ENCODE peak calls at places on chromosomes 3 and 15, in seven cellular contexts. One of them, this sample, is unnamed.
A peak's percentile ranks its signal among the peaks of the same experiment; 100 is the strongest.

GRCh38 chr3:123535580-123535979 is 49.3 kb downstream of the HACD2 start:
- DNase-seq in fibroblast of the aortic adventitia: peak; percentile 38
- DNase-seq in choroid plexus epithelial cell: peak; percentile 62
- DNase-seq in mammary epithelial cell: peak; percentile 72
- DNase-seq in HepG2: no peak
- DNase-seq in SJSA1: peak; percentile 20
- DNase-seq in fibroblast of lung: peak; percentile 9
- DNase-seq in this sample: peak; percentile 36

GRCh38 chr15:67822537-67823370 is 2.6 kb upstream of the SKOR1 start:
- DNase-seq in HepG2: no peak
- DNase-seq in SJSA1: no peak
- DNase-seq in fibroblast of the aortic adventitia: no peak
- DNase-seq in choroid plexus epithelial cell: no peak
- DNase-seq in fibroblast of lung: no peak
- DNase-seq in mammary epithelial cell: no peak
- DNase-seq in this sample: no peak

GRCh38 chr15:63233667-63234419 is 43.6 kb upstream of the APH1B start:
- DNase-seq in fibroblast of the aortic adventitia: peak; percentile 91
- DNase-seq in fibroblast of lung: peak; percentile 93
- DNase-seq in choroid plexus epithelial cell: peak; percentile 96
- DNase-seq in mammary epithelial cell: no peak
- DNase-seq in SJSA1: peak; percentile 71
- DNase-seq in HepG2: peak; percentile 33
- DNase-seq in this sample: peak; percentile 90

GRCh38 chr3:171334465-171334811 is 125.8 kb downstream of the TNIK start:
- DNase-seq in choroid plexus epithelial cell: no peak
- DNase-seq in SJSA1: no peak
- DNase-seq in HepG2: no peak
- DNase-seq in fibroblast of lung: no peak
- DNase-seq in mammary epithelial cell: no peak
- DNase-seq in fibroblast of the aortic adventitia: peak; percentile 51
- DNase-seq in this sample: no peak

GRCh38 chr3:167882057-167882667 is 146.6 kb downstream of the SERPINI1 start:
- DNase-seq in fibroblast of the aortic adventitia: peak; percentile 77
- DNase-seq in HepG2: peak; percentile 30
- DNase-seq in choroid plexus epithelial cell: peak; percentile 77
- DNase-seq in mammary epithelial cell: peak; percentile 19
- DNase-seq in SJSA1: peak; percentile 14
- DNase-seq in fibroblast of lung: peak; percentile 79
- DNase-seq in this sample: peak; percentile 69

GRCh38 chr15:67064607-67065530 is 533 bp upstream of the SMAD3 start:
- DNase-seq in SJSA1: peak; percentile 83
- DNase-seq in choroid plexus epithelial cell: no peak
- DNase-seq in HepG2: peak; percentile 67
- DNase-seq in fibroblast of lung: no peak
- DNase-seq in fibroblast of the aortic adventitia: no peak
- DNase-seq in mammary epithelial cell: no peak
- DNase-seq in this sample: no peak

GRCh38 chr15:34644061-34644460 is 60.6 kb upstream of the GOLGA8B start:
- DNase-seq in HepG2: no peak
- DNase-seq in SJSA1: peak; percentile 67
- DNase-seq in choroid plexus epithelial cell: peak; percentile 99
- DNase-seq in fibroblast of the aortic adventitia: peak; percentile 56
- DNase-seq in mammary epithelial cell: peak; percentile 56
- DNase-seq in fibroblast of lung: peak; percentile 87
- DNase-seq in this sample: peak; percentile 80

GRCh38 chr15:25641762-25642161 is 202.9 kb upstream of the UBE3A start:
- DNase-seq in mammary epithelial cell: no peak
- DNase-seq in choroid plexus epithelial cell: no peak
- DNase-seq in HepG2: no peak
- DNase-seq in fibroblast of the aortic adventitia: no peak
- DNase-seq in SJSA1: peak; percentile 46
- DNase-seq in fibroblast of lung: no peak
- DNase-seq in this sample: no peak

GRCh38 chr3:185335799-185336198 is 27.1 kb upstream of the MAP3K13 start:
- DNase-seq in mammary epithelial cell: peak; percentile 89
- DNase-seq in fibroblast of the aortic adventitia: peak; percentile 21
- DNase-seq in fibroblast of lung: no peak
- DNase-seq in HepG2: peak; percentile 86
- DNase-seq in choroid plexus epithelial cell: peak; percentile 73
- DNase-seq in SJSA1: no peak
- DNase-seq in this sample: peak; percentile 18

GRCh38 chr3:129441782-129442181 is 1.8 kb downstream of the IFT122 start:
- DNase-seq in HepG2: no peak
- DNase-seq in fibroblast of the aortic adventitia: peak; percentile 71
- DNase-seq in mammary epithelial cell: no peak
- DNase-seq in fibroblast of lung: peak; percentile 77
- DNase-seq in SJSA1: peak; percentile 28
- DNase-seq in choroid plexus epithelial cell: peak; percentile 71
- DNase-seq in this sample: peak; percentile 70

GRCh38 chr3:60609446-60609845 is 641.8 kb downstream of the FHIT start:
- DNase-seq in fibroblast of lung: no peak
- DNase-seq in SJSA1: peak; percentile 59
- DNase-seq in fibroblast of the aortic adventitia: no peak
- DNase-seq in HepG2: no peak
- DNase-seq in choroid plexus epithelial cell: peak; percentile 12
- DNase-seq in mammary epithelial cell: no peak
- DNase-seq in this sample: no peak

DNA sequence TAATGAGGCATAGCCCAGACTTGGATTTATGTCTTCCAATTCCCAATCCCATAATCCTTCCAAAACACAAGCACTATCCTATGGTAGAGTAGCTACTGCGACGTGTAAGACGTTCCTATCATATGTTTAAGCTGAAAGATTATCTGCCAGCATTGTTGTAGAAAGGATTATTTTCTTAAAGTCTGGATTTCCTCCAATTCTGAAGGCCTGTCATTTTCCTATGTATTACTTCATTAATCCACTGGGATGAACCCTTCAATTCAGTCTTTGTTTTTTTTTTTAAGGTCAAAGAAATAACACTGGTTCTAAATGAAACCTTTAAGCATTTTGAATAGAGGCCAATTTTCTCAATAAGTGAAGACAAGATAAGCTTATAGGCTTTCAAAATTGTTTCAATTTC is 289.0 kb downstream of the SLC9A9 start:
- DNase-seq in SJSA1: no peak
- DNase-seq in fibroblast of the aortic adventitia: no peak
- DNase-seq in choroid plexus epithelial cell: no peak
- DNase-seq in mammary epithelial cell: no peak
- DNase-seq in HepG2: no peak
- DNase-seq in fibroblast of lung: peak; percentile 31
- DNase-seq in this sample: no peak
- H3K4me3 ChIP-seq in SJSA1: no peak overlapping the region
- H3K4me3 ChIP-seq in fibroblast of the aortic adventitia: no peak overlapping the region
- H3K4me3 ChIP-seq in choroid plexus epithelial cell: no peak overlapping the region
- H3K4me3 ChIP-seq in mammary epithelial cell: no peak overlapping the region
- H3K4me3 ChIP-seq in HepG2: no peak overlapping the region
- H3K4me3 ChIP-seq in fibroblast of lung: no peak overlapping the region
- H3K4me3 ChIP-seq in this sample: no peak overlapping the region

GRCh38 chr3:39147711-39148115 is 5.7 kb downstream of the CSRNP1 start:
- DNase-seq in fibroblast of lung: peak; percentile 42
- DNase-seq in mammary epithelial cell: no peak
- DNase-seq in choroid plexus epithelial cell: peak; percentile 67
- DNase-seq in HepG2: no peak
- DNase-seq in SJSA1: peak; percentile 57
- DNase-seq in fibroblast of the aortic adventitia: no peak
- DNase-seq in this sample: peak; percentile 76

GRCh38 chr3:39149498-39150169 is 3.8 kb downstream of the CSRNP1 start:
- DNase-seq in fibroblast of the aortic adventitia: no peak
- DNase-seq in SJSA1: no peak
- DNase-seq in HepG2: no peak
- DNase-seq in fibroblast of lung: no peak
- DNase-seq in mammary epithelial cell: no peak
- DNase-seq in choroid plexus epithelial cell: no peak
- DNase-seq in this sample: no peak

GRCh38 chr3:39149059-39149455 is 4.3 kb downstream of the CSRNP1 start:
- DNase-seq in mammary epithelial cell: no peak
- DNase-seq in fibroblast of the aortic adventitia: no peak
- DNase-seq in SJSA1: no peak
- DNase-seq in choroid plexus epithelial cell: peak; percentile 48
- DNase-seq in HepG2: no peak
- DNase-seq in fibroblast of lung: no peak
- DNase-seq in this sample: no peak

GRCh38 chr3:39147374-39147709 is 6.0 kb downstream of the CSRNP1 start:
- DNase-seq in choroid plexus epithelial cell: no peak
- DNase-seq in HepG2: no peak
- DNase-seq in fibroblast of lung: no peak
- DNase-seq in SJSA1: no peak
- DNase-seq in mammary epithelial cell: no peak
- DNase-seq in fibroblast of the aortic adventitia: no peak
- DNase-seq in this sample: no peak

GRCh38 chr3:39148116-39149058 is 5.0 kb downstream of the CSRNP1 start:
- DNase-seq in fibroblast of lung: peak; percentile 23
- DNase-seq in choroid plexus epithelial cell: peak; percentile 83
- DNase-seq in HepG2: no peak
- DNase-seq in SJSA1: no peak
- DNase-seq in fibroblast of the aortic adventitia: no peak
- DNase-seq in mammary epithelial cell: no peak
- DNase-seq in this sample: peak; percentile 89
- H3K4me3 ChIP-seq in fibroblast of lung: no peak overlapping the region
- H3K4me3 ChIP-seq in choroid plexus epithelial cell: no peak overlapping the region
- H3K4me3 ChIP-seq in HepG2: peak overlapping the region; percentile 6
- H3K4me3 ChIP-seq in SJSA1: no peak overlapping the region
- H3K4me3 ChIP-seq in fibroblast of the aortic adventitia: no peak overlapping the region
- H3K4me3 ChIP-seq in mammary epithelial cell: no peak overlapping the region
- H3K4me3 ChIP-seq in this sample: peak overlapping the region; percentile 39

GRCh38 chr3:98900265-98901031 is 1.0 kb downstream of the DCBLD2 start:
- DNase-seq in fibroblast of the aortic adventitia: no peak
- DNase-seq in fibroblast of lung: no peak
- DNase-seq in HepG2: no peak
- DNase-seq in mammary epithelial cell: no peak
- DNase-seq in choroid plexus epithelial cell: no peak
- DNase-seq in SJSA1: no peak
- DNase-seq in this sample: no peak
- H3K4me3 ChIP-seq in fibroblast of the aortic adventitia: peak overlapping the region; percentile 92
- H3K4me3 ChIP-seq in fibroblast of lung: peak overlapping the region; percentile 87
- H3K4me3 ChIP-seq in HepG2: peak overlapping the region; percentile 88
- H3K4me3 ChIP-seq in mammary epithelial cell: peak overlapping the region; percentile 93
- H3K4me3 ChIP-seq in choroid plexus epithelial cell: peak overlapping the region; percentile 94
- H3K4me3 ChIP-seq in SJSA1: peak overlapping the region; percentile 98
- H3K4me3 ChIP-seq in this sample: peak overlapping the region; percentile 84

GRCh38 chr15:51237816-51238215 is 100.6 kb downstream of the CYP19A1 start:
- DNase-seq in fibroblast of the aortic adventitia: no peak
- DNase-seq in fibroblast of lung: no peak
- DNase-seq in choroid plexus epithelial cell: no peak
- DNase-seq in SJSA1: no peak
- DNase-seq in mammary epithelial cell: peak; percentile 19
- DNase-seq in HepG2: no peak
- DNase-seq in this sample: no peak
- H3K4me3 ChIP-seq in fibroblast of the aortic adventitia: no peak overlapping the region
- H3K4me3 ChIP-seq in fibroblast of lung: no peak overlapping the region
- H3K4me3 ChIP-seq in choroid plexus epithelial cell: no peak overlapping the region
- H3K4me3 ChIP-seq in SJSA1: no peak overlapping the region
- H3K4me3 ChIP-seq in mammary epithelial cell: no peak overlapping the region
- H3K4me3 ChIP-seq in HepG2: no peak overlapping the region
- H3K4me3 ChIP-seq in this sample: no peak overlapping the region